ENCODE peak calls at places on chromosomes 4 and X, in nine cellular contexts. Q is activated CD4-positive, alpha-beta T cell treated with anti-CD3 and anti-CD28 coated beads, Interleukin-2, amount 50 U/mL, for 48 hours; I is uterus; Y is M059J; M is stimulated activated CD4-positive, alpha-beta T cell treated with anti-CD3 and anti-CD28 coated beads, Interleukin-2, amount 100 ng/mL, for 48 hours; N is HFF-Myc; T is EL; L is fibroblast of pulmonary artery; F is heart left ventricle. X is an unnamed sample.

GRCh38 chr4:1009647-1010521 is 1.5 kb upstream of the FGFRL1 start:
- DNase-seq in Q (peak), I (peak), Y (peak), M (peak), N (no peak), T (peak), L (peak), F (peak), X (peak)

GRCh38 chr4:106316773-106317409 is 541 bp downstream of the AIMP1 start:
- DNase-seq in Q (no peak), I (no peak), Y (peak), M (no peak), N (no peak), T (no peak), L (peak), F (no peak), X (no peak)

GRCh38 chrX:48531359-48531954 is 8.1 kb upstream of the TBC1D25 start:
- DNase-seq in Q (no peak), I (no peak), Y (peak), M (no peak), N (peak), T (peak), L (peak), F (no peak), X (no peak)

GRCh38 chr4:176910646-176911045 is 117.9 kb upstream of the VEGFC start:
- DNase-seq in Q (no peak), I (no peak), Y (no peak), M (no peak), N (no peak), T (no peak), L (no peak), F (no peak), X (no peak)

GRCh38 chr4:34791224-34791623 is 1453.1 kb downstream of the ARAP2 start:
- DNase-seq in Q (no peak), I (no peak), Y (no peak), M (no peak), N (no peak), T (no peak), L (no peak), F (no peak), X (no peak)

GRCh38 chrX:105975382-105975781 is 63.1 kb downstream of the SERPINA7 start:
- DNase-seq in Q (no peak), I (no peak), Y (no peak), M (no peak), N (no peak), T (no peak), L (peak), F (no peak), X (no peak)

GRCh38 chr4:174318829-174319764 is 35.4 kb downstream of the CEP44 start:
- DNase-seq in Q (no peak), I (no peak), Y (peak), M (no peak), N (no peak), T (peak), L (peak), F (no peak), X (no peak)

GRCh38 chrX:100731441-100732281 is at the start of gene SYTL4:
- DNase-seq in Q (no peak), I (peak), Y (peak), M (no peak), N (no peak), T (peak), L (no peak), F (peak), X (no peak)

GRCh38 chr4:159401791-159402380 is 299.0 kb downstream of the RAPGEF2 start:
- DNase-seq in Q (no peak), I (no peak), Y (peak), M (no peak), N (peak), T (peak), L (peak), F (no peak), X (no peak)

GRCh38 chrX:79161655-79162054 is 17.2 kb downstream of the GPR174 start:
- DNase-seq in Q (no peak), I (no peak), Y (no peak), M (no peak), N (no peak), T (no peak), L (no peak), F (no peak), X (peak)

GRCh38 chr4:175929441-175929840 is 117.4 kb upstream of the GPM6A start:
- DNase-seq in Q (no peak), I (no peak), Y (no peak), M (no peak), N (no peak), T (no peak), L (no peak), F (no peak), X (no peak)

GRCh38 chr4:19026281-19026680 is 1004.7 kb upstream of the LCORL start:
- DNase-seq in Q (no peak), I (no peak), Y (peak), M (no peak), N (no peak), T (peak), L (peak), F (no peak), X (no peak)